ENCODE peak calls at places on chromosomes 3 and 15, in four cellular contexts. R, E, W and U are unnamed samples.

GRCh38 chr15:71788646-71789579 is 21.4 kb upstream of the NR2E3 start:
- DNase-seq in R (peak; percentile 22), E (no peak), W (no peak), U (no peak)

GRCh38 chr15:31461911-31462480 is 135.4 kb downstream of the KLF13 start:
- DNase-seq in R (no peak), E (no peak), W (no peak), U (no peak)

GRCh38 chr3:12891985-12892839 is 50.8 kb upstream of the RPL32 start:
- DNase-seq in R (no peak), E (peak; percentile 73), W (peak; percentile 58), U (peak; percentile 91)

GRCh38 chr3:110017304-110017703 is 680.0 kb upstream of the DPPA4 start:
- DNase-seq in R (no peak), E (no peak), W (no peak), U (no peak)

GRCh38 chr15:40925863-40926658 is 3.1 kb upstream of the DLL4 start:
- DNase-seq in R (no peak), E (no peak), W (no peak), U (no peak)

GRCh38 chr3:105686324-105686897 is 182.4 kb downstream of the CBLB start:
- DNase-seq in R (no peak), E (peak; percentile 25), W (no peak), U (no peak)

GRCh38 chr3:194204036-194204792 is 68.3 kb downstream of the HES1 start:
- DNase-seq in R (no peak), E (no peak), W (peak; percentile 43), U (peak; percentile 48)

GRCh38 chr3:31442755-31443154 is 90.0 kb upstream of the STT3B start:
- DNase-seq in R (no peak), E (no peak), W (no peak), U (no peak)

GRCh38 chr15:68488966-68489365 is 57.0 kb upstream of the ITGA11 start:
- DNase-seq in R (no peak), E (no peak), W (no peak), U (no peak)

GRCh38 chr3:178382388-178383061 is 153.7 kb upstream of the KCNMB2 start:
- DNase-seq in R (no peak), E (no peak), W (no peak), U (no peak)

GRCh38 chr15:84681822-84682221 is 23.8 kb upstream of the NMB start:
- DNase-seq in R (no peak), E (peak; percentile 78), W (no peak), U (no peak)

GRCh38 chr15:89341316-89342005 is 6.8 kb upstream of the POLG start:
- DNase-seq in R (no peak), E (no peak), W (no peak), U (no peak)

GRCh38 chr3:11154953-11155325 is 646 bp downstream of the HRH1 start:
- DNase-seq in R (peak; percentile 57), E (no peak), W (no peak), U (no peak)

GRCh38 chr15:51310064-51310463 is 28.3 kb downstream of the CYP19A1 start:
- DNase-seq in R (no peak), E (no peak), W (no peak), U (no peak)

GRCh38 chr15:57591822-57592367 is at the start of gene MYZAP:
- DNase-seq in R (no peak), E (no peak), W (peak; percentile 75), U (peak; percentile 76)

GRCh38 chr15:46955576-46955975 is 761.7 kb upstream of the SEMA6D start:
- DNase-seq in R (no peak), E (no peak), W (no peak), U (no peak)

GRCh38 chr3:159860727-159861126 is 127.9 kb upstream of the IL12A start:
- DNase-seq in R (no peak), E (peak; percentile 68), W (no peak), U (no peak)

GRCh38 chr3:119099785-119100184 is 46.2 kb upstream of the TEX55 start:
- DNase-seq in R (no peak), E (no peak), W (no peak), U (no peak)

GRCh38 chr3:16048435-16049318 is 125.8 kb upstream of the GALNT15 start:
- DNase-seq in R (no peak), E (peak; percentile 76), W (no peak), U (peak; percentile 85)

GRCh38 chr15:97728791-97729190 is 231.7 kb upstream of the ARRDC4 start:
- DNase-seq in R (no peak), E (no peak), W (no peak), U (no peak)

GRCh38 chr3:48013288-48013980 is 2.8 kb downstream of the MAP4 start:
- DNase-seq in R (no peak), E (no peak), W (no peak), U (no peak)

GRCh38 chr3:52620580-52620979 is 65.1 kb downstream of the PBRM1 start:
- DNase-seq in R (no peak), E (no peak), W (no peak), U (no peak)

GRCh38 chr3:133514418-133514817 is 59.1 kb upstream of the CDV3 start:
- DNase-seq in R (no peak), E (no peak), W (no peak), U (no peak)

GRCh38 chr3:195755391-195755790 is 34.6 kb downstream of the MUC20 start:
- DNase-seq in R (peak; percentile 57), E (no peak), W (no peak), U (no peak)

GRCh38 chr3:191334359-191334893 is 4.1 kb upstream of the UTS2B start:
- DNase-seq in R (no peak), E (peak; percentile 42), W (no peak), U (no peak)

GRCh38 chr3:173737167-173737808 is 339.7 kb downstream of the NLGN1 start:
- DNase-seq in R (no peak), E (no peak), W (no peak), U (no peak)

GRCh38 chr3:129485681-129486056 is 42.8 kb upstream of the RHO start:
- DNase-seq in R (peak; percentile 93), E (no peak), W (peak; percentile 79), U (peak; percentile 42)

GRCh38 chr15:98668566-98669308 is 20.4 kb downstream of the IGF1R start:
- DNase-seq in R (no peak), E (peak; percentile 32), W (no peak), U (no peak)

GRCh38 chr3:73259841-73260240 is 198.4 kb downstream of the EBLN2 start:
- DNase-seq in R (no peak), E (no peak), W (no peak), U (no peak)

GRCh38 chr3:14441920-14442300 is 39.5 kb downstream of the SLC6A6 start:
- DNase-seq in R (no peak), E (no peak), W (no peak), U (no peak)

GRCh38 chr3:45929042-45929679 is 14.1 kb upstream of the CXCR6 start:
- DNase-seq in R (peak; percentile 87), E (peak; percentile 62), W (no peak), U (peak; percentile 75)

GRCh38 chr3:56025316-56025715 is 443.0 kb downstream of the ERC2 start:
- DNase-seq in R (no peak), E (no peak), W (no peak), U (no peak)

GRCh38 chr3:59737209-59737608 is 687.4 kb upstream of the CFAP20DC start:
- DNase-seq in R (no peak), E (no peak), W (no peak), U (no peak)

GRCh38 chr3:15783361-15783969 is 14.3 kb downstream of the ANKRD28 start:
- DNase-seq in R (no peak), E (peak; percentile 25), W (no peak), U (no peak)

GRCh38 chr3:160810360-160810759 is 54.3 kb downstream of the PPM1L start:
- DNase-seq in R (no peak), E (no peak), W (no peak), U (no peak)

GRCh38 chr3:12901631-12902045 is 60.3 kb upstream of the RPL32 start:
- DNase-seq in R (no peak), E (no peak), W (no peak), U (peak; percentile 64)

GRCh38 chr3:177981576-177981975 is 554.7 kb upstream of the KCNMB2 start:
- DNase-seq in R (no peak), E (no peak), W (no peak), U (no peak)